ENCODE peak calls at places on chromosomes 4 and X, in seven cellular contexts. One of them, this sample, is unnamed.

GRCh38 chrX:46247456-46247855 is 297.8 kb downstream of the ZNF674 start:
- DNase-seq in hepatocyte: no peak
- DNase-seq in neural progenitor cell: no peak
- DNase-seq in H9: no peak
- DNase-seq in mesendoderm: no peak
- DNase-seq in HCT116: no peak
- DNase-seq in fibroblast of lung: no peak
- DNase-seq in this sample: no peak

GRCh38 chr4:6416518-6417286 is 55.7 kb downstream of the PPP2R2C start:
- DNase-seq in hepatocyte: no peak
- DNase-seq in neural progenitor cell: no peak
- DNase-seq in H9: no peak
- DNase-seq in mesendoderm: peak; percentile 5
- DNase-seq in HCT116: no peak
- DNase-seq in fibroblast of lung: no peak
- DNase-seq in this sample: no peak

GRCh38 chrX:46330513-46330912 is 214.7 kb downstream of the ZNF674 start:
- DNase-seq in hepatocyte: no peak
- DNase-seq in neural progenitor cell: no peak
- DNase-seq in H9: no peak
- DNase-seq in mesendoderm: no peak
- DNase-seq in HCT116: no peak
- DNase-seq in fibroblast of lung: no peak
- DNase-seq in this sample: no peak

GRCh38 chr4:154507170-154507569 is 15.6 kb upstream of the DCHS2 start:
- DNase-seq in hepatocyte: peak; percentile 15
- DNase-seq in neural progenitor cell: no peak
- DNase-seq in H9: no peak
- DNase-seq in mesendoderm: peak; percentile 39
- DNase-seq in HCT116: no peak
- DNase-seq in fibroblast of lung: no peak
- DNase-seq in this sample: no peak

GRCh38 chr4:120659626-120660170 is 262.8 kb downstream of the PRDM5 start:
- DNase-seq in hepatocyte: no peak
- DNase-seq in neural progenitor cell: no peak
- DNase-seq in H9: no peak
- DNase-seq in mesendoderm: no peak
- DNase-seq in HCT116: no peak
- DNase-seq in fibroblast of lung: no peak
- DNase-seq in this sample: no peak

GRCh38 chr4:121154103-121154515 is 10.0 kb downstream of the TNIP3 start:
- DNase-seq in hepatocyte: no peak
- DNase-seq in neural progenitor cell: no peak
- DNase-seq in H9: no peak
- DNase-seq in mesendoderm: no peak
- DNase-seq in HCT116: no peak
- DNase-seq in fibroblast of lung: no peak
- DNase-seq in this sample: no peak

GRCh38 chrX:24999501-24999900 is 16.3 kb downstream of the ARX start:
- DNase-seq in hepatocyte: no peak
- DNase-seq in neural progenitor cell: peak; percentile 80
- DNase-seq in H9: no peak
- DNase-seq in mesendoderm: no peak
- DNase-seq in HCT116: no peak
- DNase-seq in fibroblast of lung: no peak
- DNase-seq in this sample: no peak

GRCh38 chr4:90078440-90078839 is 48.8 kb upstream of the CCSER1 start:
- DNase-seq in hepatocyte: no peak
- DNase-seq in neural progenitor cell: no peak
- DNase-seq in H9: no peak
- DNase-seq in mesendoderm: no peak
- DNase-seq in HCT116: no peak
- DNase-seq in fibroblast of lung: no peak
- DNase-seq in this sample: no peak

GRCh38 chr4:111671756-111672155 is 473.5 kb upstream of the FAM241A start:
- DNase-seq in hepatocyte: no peak
- DNase-seq in neural progenitor cell: no peak
- DNase-seq in H9: no peak
- DNase-seq in mesendoderm: no peak
- DNase-seq in HCT116: no peak
- DNase-seq in fibroblast of lung: no peak
- DNase-seq in this sample: no peak

GRCh38 chr4:123505457-123506310 is 109.1 kb downstream of the SPRY1 start:
- DNase-seq in hepatocyte: peak; percentile 79
- DNase-seq in neural progenitor cell: peak; percentile 90
- DNase-seq in H9: peak; percentile 98
- DNase-seq in mesendoderm: peak; percentile 97
- DNase-seq in HCT116: no peak
- DNase-seq in fibroblast of lung: peak; percentile 66
- DNase-seq in this sample: peak; percentile 97

GRCh38 chr4:48602763-48603162 is 112.7 kb downstream of the ZAR1 start:
- DNase-seq in hepatocyte: no peak
- DNase-seq in neural progenitor cell: no peak
- DNase-seq in H9: no peak
- DNase-seq in mesendoderm: no peak
- DNase-seq in HCT116: no peak
- DNase-seq in fibroblast of lung: peak; percentile 21
- DNase-seq in this sample: no peak
- H3K4me2 ChIP-seq in hepatocyte: peak overlapping the region; percentile 59
- H3K4me2 ChIP-seq in neural progenitor cell: no peak overlapping the region
- H3K4me2 ChIP-seq in H9: no peak overlapping the region
- H3K4me2 ChIP-seq in mesendoderm: no peak overlapping the region
- H3K4me2 ChIP-seq in HCT116: no peak overlapping the region
- H3K4me2 ChIP-seq in fibroblast of lung: no peak overlapping the region
- H3K4me2 ChIP-seq in this sample: no peak overlapping the region

DNA sequence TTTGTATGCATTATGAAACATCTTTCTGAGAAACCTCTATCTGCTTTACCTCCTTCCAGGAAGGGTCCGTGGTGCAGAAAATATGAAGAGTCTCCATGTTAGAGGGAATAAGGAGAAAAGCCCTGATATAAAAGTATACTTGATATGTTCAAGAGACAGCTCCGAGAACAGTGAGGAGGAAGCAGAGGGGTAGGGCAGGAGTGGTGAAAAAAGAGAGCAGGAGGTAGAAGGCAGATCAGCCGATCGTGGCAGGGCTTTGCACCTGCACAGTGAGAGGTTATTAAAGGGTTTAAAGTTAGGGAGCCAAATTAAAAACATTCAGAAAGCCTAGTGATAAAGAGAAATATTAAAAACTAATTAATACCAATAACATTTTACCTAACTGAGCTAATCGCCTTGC is 419.7 kb downstream of the FAT4 start:
- DNase-seq in hepatocyte: no peak
- DNase-seq in neural progenitor cell: no peak
- DNase-seq in H9: no peak
- DNase-seq in mesendoderm: peak; percentile 22
- DNase-seq in HCT116: no peak
- DNase-seq in fibroblast of lung: no peak
- DNase-seq in this sample: no peak
- H3K4me2 ChIP-seq in hepatocyte: peak overlapping the region; percentile 10
- H3K4me2 ChIP-seq in neural progenitor cell: no peak overlapping the region
- H3K4me2 ChIP-seq in H9: no peak overlapping the region
- H3K4me2 ChIP-seq in mesendoderm: no peak overlapping the region
- H3K4me2 ChIP-seq in HCT116: peak overlapping the region; percentile 50
- H3K4me2 ChIP-seq in fibroblast of lung: no peak overlapping the region
- H3K4me2 ChIP-seq in this sample: no peak overlapping the region

GRCh38 chr4:138262058-138262838 is 20.1 kb upstream of the SLC7A11 start:
- DNase-seq in hepatocyte: no peak
- DNase-seq in neural progenitor cell: no peak
- DNase-seq in H9: no peak
- DNase-seq in mesendoderm: no peak
- DNase-seq in HCT116: no peak
- DNase-seq in fibroblast of lung: no peak
- DNase-seq in this sample: no peak
- H3K4me2 ChIP-seq in hepatocyte: peak overlapping the region; percentile 56
- H3K4me2 ChIP-seq in neural progenitor cell: no peak overlapping the region
- H3K4me2 ChIP-seq in H9: no peak overlapping the region
- H3K4me2 ChIP-seq in mesendoderm: no peak overlapping the region
- H3K4me2 ChIP-seq in HCT116: no peak overlapping the region
- H3K4me2 ChIP-seq in fibroblast of lung: no peak overlapping the region
- H3K4me2 ChIP-seq in this sample: peak overlapping the region; percentile 33

GRCh38 chr4:173052439-173052838 is 116.2 kb upstream of the GALNT7 start:
- DNase-seq in hepatocyte: no peak
- DNase-seq in neural progenitor cell: no peak
- DNase-seq in H9: no peak
- DNase-seq in mesendoderm: no peak
- DNase-seq in HCT116: no peak
- DNase-seq in fibroblast of lung: no peak
- DNase-seq in this sample: no peak
- H3K4me2 ChIP-seq in hepatocyte: peak overlapping the region; percentile 62
- H3K4me2 ChIP-seq in neural progenitor cell: no peak overlapping the region
- H3K4me2 ChIP-seq in H9: no peak overlapping the region
- H3K4me2 ChIP-seq in mesendoderm: no peak overlapping the region
- H3K4me2 ChIP-seq in HCT116: no peak overlapping the region
- H3K4me2 ChIP-seq in fibroblast of lung: peak overlapping the region; percentile 82
- H3K4me2 ChIP-seq in this sample: no peak overlapping the region

GRCh38 chrX:136856050-136856449 is 24.5 kb downstream of the RBMX start:
- DNase-seq in hepatocyte: no peak
- DNase-seq in neural progenitor cell: no peak
- DNase-seq in H9: no peak
- DNase-seq in mesendoderm: no peak
- DNase-seq in HCT116: no peak
- DNase-seq in fibroblast of lung: no peak
- DNase-seq in this sample: no peak
- H3K4me2 ChIP-seq in hepatocyte: no peak overlapping the region
- H3K4me2 ChIP-seq in neural progenitor cell: no peak overlapping the region
- H3K4me2 ChIP-seq in H9: no peak overlapping the region
- H3K4me2 ChIP-seq in mesendoderm: no peak overlapping the region
- H3K4me2 ChIP-seq in HCT116: no peak overlapping the region
- H3K4me2 ChIP-seq in fibroblast of lung: no peak overlapping the region
- H3K4me2 ChIP-seq in this sample: no peak overlapping the region

GRCh38 chr4:159021597-159022385 is 81.1 kb upstream of the RAPGEF2 start:
- DNase-seq in hepatocyte: no peak
- DNase-seq in neural progenitor cell: no peak
- DNase-seq in H9: peak; percentile 57
- DNase-seq in mesendoderm: peak; percentile 74
- DNase-seq in HCT116: no peak
- DNase-seq in fibroblast of lung: no peak
- DNase-seq in this sample: no peak
- H3K4me2 ChIP-seq in hepatocyte: no peak overlapping the region
- H3K4me2 ChIP-seq in neural progenitor cell: no peak overlapping the region
- H3K4me2 ChIP-seq in H9: peak overlapping the region; percentile 0
- H3K4me2 ChIP-seq in mesendoderm: no peak overlapping the region
- H3K4me2 ChIP-seq in HCT116: no peak overlapping the region
- H3K4me2 ChIP-seq in fibroblast of lung: no peak overlapping the region
- H3K4me2 ChIP-seq in this sample: no peak overlapping the region